ENCODE peak calls at places on chromosomes 7 and 10, in four cellular contexts. G is H1, T is HepG2, I is K562. V is an unnamed sample.

GRCh38 chr7:140176271-140176701 is 497 bp downstream of the KDM7A start:
- DNase-seq in G (no peak), T (no peak), I (no peak), V (no peak)

GRCh38 chr7:138982204-138982623 is 1.0 kb upstream of the KIAA1549 start:
- DNase-seq in G (peak; percentile 58), T (no peak), I (no peak), V (no peak)

GRCh38 chr10:101774589-101775272 is 1.2 kb downstream of the FGF8 start:
- DNase-seq in G (peak; percentile 79), T (no peak), I (no peak), V (peak; percentile 64)

GRCh38 chr10:99808285-99808684 is 25.8 kb downstream of the ABCC2 start:
- DNase-seq in G (no peak), T (no peak), I (no peak), V (no peak)

GRCh38 chr7:69906309-69906995 is 308.2 kb downstream of the AUTS2 start:
- DNase-seq in G (no peak), T (no peak), I (peak; percentile 6), V (no peak)

GRCh38 chr7:1662101-1662500 is 8.0 kb upstream of the ELFN1 start:
- DNase-seq in G (peak; percentile 41), T (peak; percentile 14), I (no peak), V (peak; percentile 10)

GRCh38 chr10:48456361-48456804 is 148.5 kb downstream of the ARHGAP22 start:
- DNase-seq in G (peak; percentile 46), T (no peak), I (peak; percentile 80), V (no peak)

GRCh38 chr10:48748573-48748972 is 63.9 kb downstream of the WDFY4 start:
- DNase-seq in G (no peak), T (no peak), I (no peak), V (no peak)

GRCh38 chr7:131786204-131786603 is 229.8 kb upstream of the PODXL start:
- DNase-seq in G (no peak), T (no peak), I (no peak), V (no peak)

GRCh38 chr10:124903119-124903518 is 38.8 kb upstream of the ZRANB1 start:
- DNase-seq in G (no peak), T (no peak), I (no peak), V (no peak)

GRCh38 chr7:26101471-26102151 is 50.4 kb upstream of the NFE2L3 start:
- DNase-seq in G (peak; percentile 61), T (peak; percentile 18), I (no peak), V (peak; percentile 37)

GRCh38 chr7:7159063-7159645 is 23.2 kb upstream of the C1GALT1 start:
- DNase-seq in G (no peak), T (no peak), I (no peak), V (no peak)

GRCh38 chr7:7152315-7152714 is 30.0 kb upstream of the C1GALT1 start:
- DNase-seq in G (no peak), T (no peak), I (no peak), V (no peak)

GRCh38 chr7:7156663-7157062 is 25.7 kb upstream of the C1GALT1 start:
- DNase-seq in G (no peak), T (peak; percentile 81), I (no peak), V (no peak)

GRCh38 chr7:7157887-7158271 is 24.5 kb upstream of the C1GALT1 start:
- DNase-seq in G (no peak), T (no peak), I (no peak), V (no peak)

DNA sequence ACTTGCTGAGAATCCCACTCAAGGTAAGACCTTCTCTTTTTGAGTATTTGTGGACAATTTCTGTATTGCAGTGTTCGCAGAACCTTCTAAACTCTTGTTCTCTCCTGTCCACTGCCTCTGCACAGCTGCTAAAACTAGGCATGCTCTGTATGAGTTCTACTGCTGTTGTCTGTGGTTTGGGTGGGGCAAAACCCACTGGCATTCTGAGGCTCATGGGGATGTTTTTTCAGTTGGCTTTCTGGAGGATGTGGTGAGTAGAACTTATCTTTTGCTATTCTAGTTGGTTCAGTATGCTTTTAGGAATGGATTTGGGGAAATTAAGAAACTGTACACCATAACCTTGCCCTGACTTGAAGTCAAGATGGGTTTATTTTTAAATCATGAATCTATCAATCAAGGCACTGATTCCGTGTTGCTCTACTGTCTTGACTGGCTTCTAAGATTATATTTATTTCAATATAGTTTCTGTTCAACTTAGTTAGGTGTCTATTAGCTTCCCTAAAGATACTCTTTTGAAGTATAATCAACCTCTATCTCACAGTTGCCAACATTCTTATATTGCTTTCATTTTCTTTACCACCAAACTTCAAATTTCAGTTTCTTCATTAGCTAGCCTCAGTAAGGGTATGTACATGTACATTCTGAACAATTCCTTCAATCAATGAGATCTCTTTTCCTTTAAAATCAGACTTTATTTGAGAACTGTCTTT is 25.0 kb upstream of the C1GALT1 start:
- DNase-seq in G (no peak), T (no peak), I (no peak), V (no peak)
- TF ChIP-seq MAX in G (no peak), T (no peak), I (no peak), V (no peak)

GRCh38 chr10:59563506-59563905 is 146.1 kb downstream of the SLC16A9 start:
- DNase-seq in G (no peak), T (no peak), I (no peak), V (no peak)
- TF ChIP-seq JUN in G (no peak), T (no peak), I (no peak), V (no peak)

GRCh38 chr10:96789571-96790108 is 42.5 kb upstream of the LCOR start:
- DNase-seq in G (peak; percentile 78), T (no peak), I (peak; percentile 79), V (no peak)
- TF ChIP-seq ATF3 in G (no peak), T (no peak), I (no peak), V (no peak)

DNA sequence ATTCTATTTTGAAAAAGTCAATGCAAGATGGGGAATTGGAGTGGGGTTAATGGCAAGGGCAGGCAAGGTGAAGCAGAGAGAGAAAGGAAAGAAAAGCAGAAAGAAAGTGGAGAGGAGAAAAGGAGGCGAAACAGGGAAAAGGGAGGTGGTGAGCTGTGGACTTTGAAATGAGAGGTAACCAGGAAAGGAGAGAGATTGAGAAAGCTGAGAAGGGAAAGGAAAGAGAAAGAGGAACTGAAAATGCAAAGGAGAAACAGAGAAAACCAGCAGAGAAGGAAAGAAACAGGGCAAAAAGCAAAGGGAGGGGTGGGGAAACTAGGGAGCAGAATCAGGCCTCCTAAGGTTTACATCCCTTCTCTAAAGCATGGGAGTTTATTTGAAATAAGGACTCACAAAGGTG is 72.5 kb upstream of the TPK1 start:
- DNase-seq in G (no peak), T (no peak), I (no peak), V (no peak)
- TF ChIP-seq MAX in G (no peak), T (no peak), I (no peak), V (no peak)

GRCh38 chr10:85786401-85786899 is 580.1 kb downstream of the GRID1 start:
- DNase-seq in G (no peak), T (no peak), I (peak; percentile 34), V (peak; percentile 60)
- TF ChIP-seq JUN in G (no peak), T (no peak), I (no peak), V (no peak)

GRCh38 chr7:473211-473734 is 46.4 kb downstream of the PDGFA start:
- DNase-seq in G (peak; percentile 43), T (no peak), I (no peak), V (peak; percentile 11)
- TF ChIP-seq ATF3 in G (no peak), T (no peak), I (no peak), V (no peak)

GRCh38 chr7:31955021-31955420 is 115.2 kb downstream of the PDE1C start:
- DNase-seq in G (no peak), T (no peak), I (no peak), V (no peak)
- TF ChIP-seq MAX in G (no peak), T (no peak), I (no peak), V (no peak)

V was measured in WTC11.